ENCODE peak calls at places on chromosomes 2 and 18, in six cellular contexts. L is K562, I is NT2/D1, A is HepG2, B is SK-N-SH, Q is H1. T is an unnamed sample. For H3K4me1, the result is how much of the 10 kb centered on the place peaks cover.

GRCh38 chr2:166167451-166167850 is 39.6 kb upstream of the SCN1A start:
- DNase-seq in A (no peak), B (no peak), Q (no peak), I (no peak), L (no peak), T (no peak)

GRCh38 chr2:31863867-31864266 is 146.9 kb downstream of the MEMO1 start:
- DNase-seq in B (no peak), A (no peak), Q (no peak), I (no peak), L (no peak), T (no peak)

GRCh38 chr2:184685999-184686841 is 87.9 kb downstream of the ZNF804A start:
- DNase-seq in A (no peak), L (no peak), I (no peak), Q (no peak), B (no peak), T (no peak)

GRCh38 chr2:191824403-191824802 is 22.5 kb downstream of the CAVIN2 start:
- DNase-seq in B (no peak), I (no peak), Q (no peak), A (no peak), L (no peak), T (no peak)

GRCh38 chr2:173986805-173987204 is 21.6 kb upstream of the SP3 start:
- DNase-seq in L (no peak), Q (no peak), A (peak), I (no peak), B (no peak), T (no peak)

GRCh38 chr2:17578466-17578928 is 38.0 kb downstream of the VSNL1 start:
- DNase-seq in A (peak), L (no peak), I (no peak), B (no peak), Q (no peak), T (peak)

GRCh38 chr2:172279214-172279613 is 148.2 kb upstream of the ITGA6 start:
- DNase-seq in Q (no peak), L (no peak), I (no peak), A (no peak), B (no peak), T (no peak)

GRCh38 chr2:25740810-25741381 is 67.5 kb upstream of the DTNB start:
- DNase-seq in B (no peak), A (no peak), Q (no peak), I (peak), L (no peak), T (no peak)

GRCh38 chr2:96789245-96789617 is 26.8 kb upstream of the CNNM3 start:
- DNase-seq in I (no peak), A (no peak), L (no peak), Q (no peak), B (no peak), T (no peak)

GRCh38 chr2:163028807-163029206 is 190.2 kb upstream of the KCNH7 start:
- DNase-seq in I (no peak), L (no peak), A (no peak), B (no peak), Q (no peak), T (no peak)

GRCh38 chr2:218367415-218368149 is 10.9 kb downstream of the CATIP start:
- DNase-seq in A (no peak), Q (peak), L (peak), I (peak), B (peak), T (peak)

GRCh38 chr2:200319587-200320337 is 13.3 kb downstream of the SPATS2L start:
- DNase-seq in L (no peak), B (no peak), I (no peak), A (peak), Q (no peak), T (no peak)

GRCh38 chr18:11089931-11090715 is 59.2 kb downstream of the PIEZO2 start:
- DNase-seq in Q (no peak), B (no peak), L (no peak), A (no peak), I (no peak), T (no peak)

GRCh38 chr2:231710751-231711676 is 2.7 kb downstream of the PTMA start:
- DNase-seq in A (no peak), I (no peak), B (peak), L (no peak), Q (no peak), T (no peak)

GRCh38 chr2:217049931-217050330 is 190.1 kb upstream of the TNP1 start:
- DNase-seq in B (no peak), L (no peak), Q (no peak), I (no peak), A (no peak), T (no peak)

GRCh38 chr2:34229998-34230397 is 630.9 kb upstream of the FAM98A start:
- DNase-seq in L (no peak), B (no peak), A (no peak), Q (no peak), I (no peak), T (no peak)

GRCh38 chr18:48770243-48770642 is 180.5 kb downstream of the SMAD7 start:
- DNase-seq in L (no peak), I (no peak), Q (no peak), B (no peak), A (no peak), T (no peak)

GRCh38 chr18:62523631-62524442 is 1.0 kb downstream of the ZCCHC2 start:
- DNase-seq in B (peak), L (peak), A (no peak), Q (no peak), I (no peak), T (no peak)

GRCh38 chr2:113240915-113241911 is 37.5 kb downstream of the PAX8 start:
- DNase-seq in I (no peak), Q (peak), A (peak), L (peak), B (peak), T (peak)

GRCh38 chr18:26863122-26863879 is 2.2 kb downstream of the AQP4 start:
- DNase-seq in B (peak), Q (no peak), A (no peak), L (no peak), I (no peak), T (no peak)

GRCh38 chr18:8946046-8946838 is 156.3 kb upstream of the NDUFV2 start:
- DNase-seq in B (no peak), Q (no peak), L (no peak), A (no peak), I (no peak), T (no peak)

GRCh38 chr2:8337321-8337720 is 344.5 kb upstream of the ID2 start:
- DNase-seq in A (no peak), I (no peak), B (no peak), Q (no peak), L (no peak), T (no peak)

GRCh38 chr2:218223046-218223445 is 6.1 kb downstream of the ARPC2 start:
- DNase-seq in L (no peak), I (no peak), A (no peak), B (no peak), Q (no peak), T (no peak)

GRCh38 chr2:128475427-128476211 is 157.0 kb upstream of the HS6ST1 start:
- DNase-seq in I (no peak), B (no peak), Q (no peak), A (no peak), L (no peak), T (no peak)

GRCh38 chr2:63741884-63742583 is 99.7 kb upstream of the UGP2 start:
- DNase-seq in L (no peak), I (no peak), Q (no peak), B (no peak), A (no peak), T (no peak)

GRCh38 chr2:32772623-32773221 is 144.9 kb downstream of the TTC27 start:
- DNase-seq in Q (peak), L (peak), A (peak), I (peak), B (peak), T (peak)

GRCh38 chr2:106816974-106817373 is 69.0 kb downstream of the ST6GAL2 start:
- DNase-seq in I (no peak), Q (no peak), A (no peak), B (no peak), L (no peak), T (no peak)

GRCh38 chr2:168465594-168465993 is 9.5 kb downstream of the CERS6 start:
- DNase-seq in Q (no peak), A (no peak), L (no peak), I (no peak), B (no peak), T (no peak)

GRCh38 chr2:168467729-168468128 is 11.7 kb downstream of the CERS6 start:
- DNase-seq in L (no peak), A (peak), Q (no peak), B (no peak), I (no peak), T (no peak)

GRCh38 chr2:168468354-168468753 is 12.3 kb downstream of the CERS6 start:
- DNase-seq in B (no peak), I (no peak), Q (no peak), L (no peak), A (no peak), T (no peak)

GRCh38 chr2:168466190-168466737 is 10.2 kb downstream of the CERS6 start:
- DNase-seq in B (no peak), I (no peak), L (no peak), Q (no peak), A (no peak), T (no peak)

DNA sequence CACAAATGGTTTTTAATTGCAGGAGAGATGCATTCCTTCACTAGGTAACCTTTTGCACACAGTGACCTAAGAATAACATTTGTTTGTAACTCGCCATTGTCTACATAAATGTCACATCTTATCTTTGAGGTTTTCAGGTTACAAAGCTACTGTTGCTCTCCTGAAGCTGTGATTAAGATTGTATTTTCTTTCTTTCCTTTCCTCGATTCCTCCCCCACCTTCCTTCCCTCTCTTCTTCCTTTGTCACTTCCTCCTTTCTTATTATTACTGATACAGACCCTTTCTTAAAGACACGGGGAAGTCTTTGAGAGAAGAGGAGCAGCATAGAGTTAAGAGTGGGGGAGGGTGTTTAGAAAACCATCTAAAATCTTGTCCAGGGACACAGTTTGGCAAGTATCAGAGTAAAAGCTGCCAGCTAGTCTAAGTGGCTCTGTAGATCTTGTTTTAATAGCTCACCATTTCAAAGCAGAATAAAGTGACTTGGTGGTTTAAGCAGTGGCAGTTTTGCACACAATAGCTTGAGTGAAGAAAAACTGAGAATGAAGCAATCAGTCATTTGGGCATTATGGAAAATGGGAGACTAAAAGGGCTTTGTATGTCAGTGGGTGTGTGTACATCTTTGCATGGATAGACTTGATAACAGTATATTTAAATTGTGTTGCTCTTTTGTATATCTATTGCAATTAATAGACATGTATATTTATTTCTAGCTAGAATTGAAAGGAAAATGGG is 10.9 kb downstream of the CERS6 start:
- DNase-seq in B (no peak), L (no peak), I (no peak), Q (no peak), A (no peak), T (no peak)
- H3K4me1 ChIP-seq in B (under half), L (under half), I (under half), Q (under half), A (half or more), T (under half)

GRCh38 chr2:14015113-14015512 is 617.4 kb upstream of the LRATD1 start:
- DNase-seq in Q (no peak), I (no peak), A (no peak), L (no peak), B (no peak), T (no peak)

GRCh38 chr2:14011186-14011585 is 621.3 kb upstream of the LRATD1 start:
- DNase-seq in L (no peak), I (no peak), B (no peak), Q (no peak), A (no peak), T (no peak)

GRCh38 chr2:14018620-14019019 is 613.9 kb upstream of the LRATD1 start:
- DNase-seq in L (no peak), Q (no peak), A (no peak), I (no peak), B (no peak), T (no peak)

GRCh38 chr2:14016289-14016955 is 616.1 kb upstream of the LRATD1 start:
- DNase-seq in Q (no peak), B (peak), I (no peak), L (no peak), A (no peak), T (no peak)
- TF ChIP-seq YY1 in Q (no peak), B (no peak), I (no peak), L (no peak), A (no peak), T (no peak)

GRCh38 chr2:30254692-30255015 is 23.3 kb downstream of the LBH start:
- DNase-seq in Q (no peak), B (no peak), I (no peak), L (no peak), A (no peak), T (no peak)
- H3K4me1 ChIP-seq in Q (under half), B (under half), I (under half), L (under half), A (under half), T (under half)

DNA sequence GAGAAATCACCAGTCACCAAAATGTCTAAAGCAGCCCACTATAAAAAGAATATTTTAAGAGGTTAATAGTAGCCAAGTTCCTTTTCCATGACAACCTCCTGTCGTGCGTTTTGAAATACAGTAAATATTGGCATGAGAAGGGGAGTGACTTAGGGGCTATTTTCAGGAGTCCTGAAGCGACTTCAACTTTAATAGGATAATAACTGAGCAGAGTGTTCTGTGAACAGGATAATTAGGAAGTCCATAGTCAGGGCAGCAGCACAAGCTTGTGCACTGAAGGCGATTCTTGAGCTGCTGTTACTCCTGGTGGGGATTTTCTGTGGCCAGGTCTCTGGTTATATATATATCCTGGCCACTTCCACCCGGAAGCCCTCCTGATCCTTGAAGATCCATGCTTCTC is 49.3 kb downstream of the RNF144A start:
- DNase-seq in A (no peak), L (no peak), Q (no peak), I (no peak), B (no peak), T (no peak)
- TF ChIP-seq YY1 in A (no peak), L (no peak), Q (no peak), I (no peak), B (no peak), T (no peak)

GRCh38 chr2:189582140-189582825 is 1.7 kb upstream of the SLC40A1 start:
- DNase-seq in L (no peak), B (no peak), I (no peak), Q (no peak), A (no peak), T (no peak)
- H3K4me1 ChIP-seq in L (under half), B (under half), I (under half), Q (under half), A (half or more), T (under half)